ENCODE peak calls at places on chromosomes 1 and 21, in six cellular contexts. M, U, O, X, H and P are unnamed samples.

GRCh38 chr1:14113841-14114567 is 414.0 kb downstream of the PRDM2 start:
- DNase-seq in O (peak; percentile 80), X (peak; percentile 15), U (no peak), M (peak; percentile 62), H (peak; percentile 62), P (peak; percentile 1)

GRCh38 chr21:41612674-41613250 is 104.8 kb upstream of the TMPRSS2 start:
- DNase-seq in M (peak; percentile 84), O (peak; percentile 82), H (peak; percentile 87), X (peak; percentile 64), U (no peak), P (peak; percentile 95)

GRCh38 chr1:83905315-83905907 is 93.5 kb downstream of the TTLL7 start:
- DNase-seq in U (peak; percentile 3), H (peak; percentile 26), O (no peak), M (no peak), X (peak; percentile 51), P (no peak)

GRCh38 chr1:114334297-114334696 is 176.7 kb downstream of the TRIM33 start:
- DNase-seq in O (no peak), X (no peak), U (no peak), M (no peak), H (no peak), P (no peak)

GRCh38 chr1:24506706-24507422 is 4.2 kb downstream of the RCAN3 start:
- DNase-seq in H (no peak), M (no peak), U (peak; percentile 24), X (no peak), O (peak; percentile 74), P (no peak)

GRCh38 chr1:191025896-191026642 is 548.4 kb upstream of the BRINP3 start:
- DNase-seq in U (no peak), X (no peak), O (no peak), M (no peak), H (no peak), P (no peak)

GRCh38 chr1:59499956-59500569 is 203.2 kb downstream of the FGGY start:
- DNase-seq in H (no peak), X (peak; percentile 91), U (no peak), O (no peak), M (no peak), P (no peak)

GRCh38 chr1:17933991-17934390 is 173.6 kb upstream of the IGSF21 start:
- DNase-seq in H (no peak), U (no peak), M (no peak), O (no peak), X (no peak), P (no peak)